ENCODE peak calls at places on chromosomes 1 and 21, in five cellular contexts. I is astrocyte of the spinal cord, F is transverse colon, T is sigmoid colon, W is astrocyte of the cerebellum. J is an unnamed sample.

GRCh38 chr1:10823000-10823401 is 26.6 kb upstream of the CASZ1 start:
- DNase-seq in I (no peak), W (no peak), T (no peak), F (no peak), J (no peak)

GRCh38 chr1:187047298-187047697 is 218.5 kb downstream of the PLA2G4A start:
- DNase-seq in T (no peak), I (no peak), W (no peak), F (no peak), J (no peak)

GRCh38 chr1:62111084-62111483 is 83.6 kb upstream of the L1TD1 start:
- DNase-seq in W (no peak), T (no peak), I (no peak), F (no peak), J (no peak)

GRCh38 chr1:228097333-228098081 is 5.6 kb downstream of the C1orf35 start:
- DNase-seq in I (no peak), T (peak), F (no peak), W (no peak), J (no peak)

GRCh38 chr1:221440658-221441057 is 301.2 kb downstream of the DUSP10 start:
- DNase-seq in I (peak), F (no peak), W (no peak), T (peak), J (peak)

GRCh38 chr1:167173516-167174184 is 47.0 kb upstream of the POU2F1 start:
- DNase-seq in I (peak), F (no peak), W (peak), T (no peak), J (no peak)

GRCh38 chr1:10678852-10679251 is 117.6 kb downstream of the CASZ1 start:
- DNase-seq in I (no peak), W (no peak), T (no peak), F (no peak), J (no peak)

GRCh38 chr1:209202826-209203439 is 380.6 kb upstream of the CAMK1G start:
- DNase-seq in W (peak), F (no peak), I (peak), T (no peak), J (no peak)

GRCh38 chr1:227094249-227094966 is 154.3 kb downstream of the COQ8A start:
- DNase-seq in T (no peak), W (no peak), F (peak), I (no peak), J (no peak)

GRCh38 chr1:3258431-3259003 is 189.5 kb downstream of the PRDM16 start:
- DNase-seq in W (no peak), T (no peak), I (no peak), F (no peak), J (no peak)

GRCh38 chr1:68384321-68384813 is 65.4 kb downstream of the RPE65 start:
- DNase-seq in T (no peak), F (no peak), I (peak), W (peak), J (peak)

GRCh38 chr1:66747500-66747899 is 4.8 kb upstream of the DYNLT5 start:
- DNase-seq in T (no peak), F (no peak), W (no peak), I (peak), J (no peak)

GRCh38 chr1:214864896-214865688 is 217.4 kb upstream of the KCNK2 start:
- DNase-seq in W (peak), F (no peak), T (no peak), I (peak), J (peak)

GRCh38 chr21:44896561-44897286 is 23.2 kb upstream of the PTTG1IP start:
- DNase-seq in I (no peak), W (no peak), T (no peak), F (no peak), J (no peak)

GRCh38 chr1:224700915-224701531 is 84.9 kb downstream of the CNIH3 start:
- DNase-seq in W (no peak), T (no peak), F (no peak), I (no peak), J (no peak)

GRCh38 chr1:60963167-60963909 is 119.0 kb upstream of the NFIA start:
- DNase-seq in F (no peak), W (no peak), I (peak), T (no peak), J (no peak)

GRCh38 chr21:24590261-24590660 is 1017.0 kb downstream of the MRPL39 start:
- DNase-seq in W (no peak), T (no peak), F (no peak), I (no peak), J (no peak)

GRCh38 chr21:44568261-44568660 is 5.3 kb upstream of the KRTAP10-4 start:
- DNase-seq in F (no peak), W (no peak), T (no peak), I (no peak), J (no peak)

GRCh38 chr1:228016653-228017355 is 10.0 kb downstream of the WNT3A start:
- DNase-seq in I (no peak), T (no peak), F (no peak), W (no peak), J (no peak)

GRCh38 chr1:24390924-24391782 is 22.4 kb downstream of the STPG1 start:
- DNase-seq in I (peak), W (peak), T (peak), F (peak), J (no peak)

GRCh38 chr1:206430031-206430983 is 40.0 kb upstream of the IKBKE start:
- DNase-seq in T (no peak), W (no peak), F (no peak), I (peak), J (no peak)

GRCh38 chr1:208036918-208037567 is 126.1 kb upstream of the CD34 start:
- DNase-seq in I (no peak), F (no peak), T (peak), W (no peak), J (no peak)

GRCh38 chr1:165896277-165896676 is 68.9 kb downstream of the UCK2 start:
- DNase-seq in W (peak), I (peak), F (no peak), T (no peak), J (no peak)

GRCh38 chr1:165897326-165898303 is 70.2 kb downstream of the UCK2 start:
- DNase-seq in W (no peak), I (no peak), F (no peak), T (no peak), J (no peak)

GRCh38 chr1:165900576-165901380 is 73.4 kb downstream of the UCK2 start:
- DNase-seq in T (no peak), I (peak), W (no peak), F (no peak), J (no peak)

GRCh38 chr1:165899461-165899941 is 72.1 kb downstream of the UCK2 start:
- DNase-seq in T (no peak), F (no peak), I (peak), W (peak), J (no peak)

GRCh38 chr1:165898837-165899236 is 71.4 kb downstream of the UCK2 start:
- DNase-seq in I (peak), W (peak), T (no peak), F (no peak), J (peak)
- H3K4me3 ChIP-seq in I (no peak), W (no peak), T (no peak), F (no peak), J (no peak)

GRCh38 chr1:154791292-154792278 is 78.5 kb downstream of the KCNN3 start:
- DNase-seq in I (peak), F (peak), W (peak), T (no peak), J (no peak)
- TF ChIP-seq CTCF in I (no peak), F (no peak), W (no peak), T (no peak), J (no peak)

GRCh38 chr1:2020310-2020655 is 1.1 kb downstream of the GABRD start:
- DNase-seq in W (no peak), F (no peak), T (no peak), I (no peak), J (no peak)

GRCh38 chr1:2021550-2021949 is 2.4 kb downstream of the GABRD start:
- DNase-seq in F (no peak), W (no peak), I (no peak), T (no peak), J (no peak)

GRCh38 chr1:2019571-2020309 is 595 bp downstream of the GABRD start:
- DNase-seq in F (no peak), T (no peak), I (no peak), W (no peak), J (no peak)

GRCh38 chr1:2018217-2019161 is 656 bp upstream of the GABRD start:
- DNase-seq in T (no peak), W (no peak), I (no peak), F (no peak), J (no peak)

GRCh38 chr1:2019162-2019542 is at the start of gene GABRD:
- DNase-seq in I (no peak), W (no peak), F (no peak), T (no peak), J (no peak)
- H3K4me3 ChIP-seq in I (no peak), W (no peak), F (no peak), T (no peak), J (no peak)

DNA sequence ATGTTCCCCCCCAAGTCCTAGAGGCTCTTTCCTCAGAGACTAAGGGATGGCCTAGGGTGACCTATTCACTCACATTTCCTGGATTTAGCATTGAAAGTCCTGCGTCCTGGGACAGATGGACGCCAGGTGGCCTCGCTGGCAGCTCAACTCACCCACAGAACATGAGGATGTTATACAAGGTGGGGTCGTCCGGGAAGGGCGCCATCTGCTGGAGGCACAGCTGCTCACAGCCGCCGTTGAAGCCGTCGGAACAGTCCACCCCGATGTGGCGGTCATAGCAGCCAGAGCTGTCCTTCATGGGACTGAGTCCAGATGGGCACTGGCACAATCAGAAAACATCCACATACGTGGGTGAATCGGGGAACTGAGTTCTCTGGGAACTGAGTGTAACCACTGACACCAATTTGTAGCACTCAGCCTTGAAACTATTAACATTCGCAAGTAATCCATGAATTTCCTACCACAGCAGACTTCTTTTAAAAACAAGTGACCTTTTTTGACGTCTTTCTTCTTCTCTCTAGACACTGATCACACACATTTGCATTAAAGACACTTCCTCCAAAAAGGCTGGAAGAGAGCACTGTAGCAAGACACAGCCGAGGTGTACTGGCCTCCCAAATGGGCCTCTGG is 215.4 kb downstream of the ASTN1 start:
- DNase-seq in T (no peak), W (no peak), I (peak), F (peak), J (no peak)
- TF ChIP-seq CTCF in T (peak), W (peak), I (peak), F (no peak), J (peak)

GRCh38 chr1:159960721-159961381 is 6.8 kb upstream of the SLAMF9 start:
- DNase-seq in T (peak), F (peak), I (peak), W (no peak), J (no peak)
- H3K4me3 ChIP-seq in T (no peak), F (peak), I (no peak), W (no peak), J (no peak)

DNA sequence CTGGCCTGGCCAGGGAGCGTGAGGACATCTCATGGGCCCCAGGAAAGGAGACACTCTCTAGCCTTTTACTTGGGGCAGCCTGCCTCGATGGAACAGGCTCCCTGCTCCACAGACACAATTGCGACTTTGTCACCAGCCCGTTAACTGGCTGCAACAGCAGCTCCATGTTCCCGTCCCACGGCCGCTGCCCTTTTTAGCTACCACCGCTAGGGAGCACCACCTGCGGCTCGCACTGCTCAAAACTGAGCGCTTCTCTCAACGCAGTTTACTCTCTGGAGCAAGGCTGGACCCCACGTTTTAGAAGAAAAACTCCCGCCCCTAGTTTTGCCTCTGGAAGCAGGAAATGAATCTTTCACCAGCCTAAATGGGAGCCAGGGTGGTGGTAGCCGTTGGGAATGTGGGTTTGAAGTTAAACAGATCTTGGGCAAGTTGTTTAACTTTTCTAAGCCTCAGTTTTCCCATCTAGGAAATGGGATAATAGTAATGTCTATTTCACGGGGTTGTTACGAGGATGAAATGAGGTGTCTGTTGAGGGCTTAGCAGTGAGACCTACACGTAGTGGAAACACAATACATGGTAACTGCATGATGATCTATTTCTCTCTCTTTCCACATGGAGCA is 3.5 kb upstream of the LRRC38 start:
- DNase-seq in I (no peak), F (no peak), T (no peak), W (no peak), J (no peak)
- TF ChIP-seq CTCF in I (peak), F (no peak), T (peak), W (peak), J (peak)

GRCh38 chr1:40003156-40004093 is 37.1 kb upstream of the CAP1 start:
- DNase-seq in I (no peak), T (no peak), W (no peak), F (no peak), J (no peak)
- H3K4me3 ChIP-seq in I (no peak), T (no peak), W (no peak), F (no peak), J (no peak)

DNA sequence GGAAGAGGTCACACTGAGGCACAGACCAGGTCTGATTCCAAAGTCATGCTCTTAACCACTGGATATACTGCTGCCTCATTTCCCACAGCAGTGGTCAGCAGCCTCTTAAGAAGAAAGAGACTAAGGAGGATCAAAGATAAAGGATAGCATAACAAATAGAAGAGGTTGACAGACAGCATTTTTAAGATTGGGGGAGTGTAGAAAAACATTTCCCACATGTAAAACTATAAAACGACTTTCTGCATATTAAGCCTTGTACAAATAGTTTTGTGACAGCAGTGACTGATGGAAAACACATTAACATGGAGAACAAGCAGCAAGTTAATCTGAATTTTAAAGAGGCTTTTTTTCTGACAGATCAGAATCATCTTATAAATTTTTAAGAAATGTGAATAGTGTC is 92.0 kb downstream of the SELENOF start:
- DNase-seq in T (no peak), F (no peak), I (no peak), W (no peak), J (no peak)
- TF ChIP-seq CTCF in T (no peak), F (no peak), I (no peak), W (no peak), J (no peak)

GRCh38 chr1:6486433-6487011 is 4.9 kb downstream of the PLEKHG5 start:
- DNase-seq in T (peak), I (peak), F (peak), W (peak), J (peak)
- H3K4me3 ChIP-seq in T (no peak), I (peak), F (no peak), W (peak), J (peak)

J was measured in retinal pigment epithelial cell.